ENCODE peak calls at places on chromosomes 16 and 17, in ten cellular contexts. U is lung microvascular endothelial cell; A is stimulated activated CD8-positive, alpha-beta memory T cell treated with anti-CD3 and anti-CD28 coated beads, Interleukin-12 subunit alpha, Interleukin-12 subunit beta, amount 100 ng/mL, for 1 hour; B is AG08395; W is memory B cell; E is mammary epithelial cell; J is esophagus muscularis mucosa; O is H9; Z is AG10803; X is activated CD8-positive, alpha-beta T cell treated with anti-CD3 and anti-CD28 coated beads for 36 hours. K is an unnamed sample.

GRCh38 chr16:87075319-87075860 is 241.8 kb downstream of the C16orf95 start:
- DNase-seq in Z (no peak), U (no peak), A (no peak), J (no peak), O (no peak), X (no peak), E (no peak), W (no peak), B (no peak), K (no peak)

GRCh38 chr16:11118479-11118878 is 137.5 kb downstream of the SOCS1 start:
- DNase-seq in X (no peak), J (no peak), O (no peak), W (no peak), A (no peak), Z (peak), U (no peak), B (no peak), E (no peak), K (no peak)

GRCh38 chr16:72990003-72990521 is 57.9 kb downstream of the ZFHX3 start:
- DNase-seq in B (peak), W (no peak), X (no peak), E (peak), Z (peak), O (no peak), J (peak), A (no peak), U (peak), K (no peak)

GRCh38 chr16:255183-255582 is 20.6 kb downstream of the RGS11 start:
- DNase-seq in B (no peak), O (no peak), A (no peak), E (no peak), J (no peak), U (no peak), X (no peak), W (no peak), Z (no peak), K (no peak)

GRCh38 chr17:75252039-75252816 is 9.2 kb downstream of the GGA3 start:
- DNase-seq in J (no peak), W (no peak), B (no peak), Z (no peak), X (no peak), E (no peak), O (no peak), A (no peak), U (no peak), K (no peak)

GRCh38 chr17:45046536-45047125 is 4.8 kb downstream of the DCAKD start:
- DNase-seq in W (no peak), U (no peak), E (peak), O (no peak), B (no peak), J (no peak), X (peak), A (no peak), Z (no peak), K (no peak)

GRCh38 chr17:4599505-4600281 is 15.4 kb downstream of the SMTNL2 start:
- DNase-seq in A (no peak), U (no peak), Z (no peak), W (no peak), X (no peak), B (no peak), O (peak), J (no peak), E (no peak), K (no peak)

GRCh38 chr17:7383742-7384488 is 3.0 kb downstream of the TNK1 start:
- DNase-seq in J (peak), E (no peak), B (peak), W (peak), Z (no peak), A (peak), U (no peak), O (peak), X (peak), K (no peak)

GRCh38 chr17:75875182-75875939 is 3.0 kb downstream of the TRIM47 start:
- DNase-seq in J (no peak), A (no peak), W (no peak), B (no peak), X (no peak), Z (no peak), O (no peak), U (no peak), E (no peak), K (no peak)

GRCh38 chr17:68441064-68441770 is 16.1 kb downstream of the WIPI1 start:
- DNase-seq in J (no peak), U (peak), B (no peak), W (no peak), X (no peak), O (no peak), E (no peak), Z (no peak), A (no peak), K (no peak)

GRCh38 chr17:75404223-75404738 is 1.2 kb downstream of the GRB2 start:
- DNase-seq in J (no peak), X (peak), A (peak), U (peak), B (peak), Z (peak), E (peak), O (peak), W (peak), K (no peak)

GRCh38 chr16:17836868-17837602 is 366.3 kb upstream of the XYLT1 start:
- DNase-seq in B (peak), X (no peak), E (peak), A (no peak), O (peak), U (no peak), J (no peak), Z (peak), W (no peak), K (no peak)

GRCh38 chr17:55275894-55276804 is 11.4 kb downstream of the HLF start:
- DNase-seq in B (peak), X (no peak), W (no peak), J (no peak), Z (no peak), E (peak), A (no peak), O (no peak), U (no peak), K (no peak)

GRCh38 chr17:73772107-73772705 is 128.0 kb upstream of the SDK2 start:
- DNase-seq in A (no peak), X (no peak), E (no peak), Z (no peak), O (no peak), J (no peak), U (no peak), W (no peak), B (no peak), K (no peak)

GRCh38 chr16:88809068-88809675 is 2.6 kb downstream of the APRT start:
- DNase-seq in W (no peak), A (no peak), Z (no peak), E (no peak), B (no peak), J (no peak), O (no peak), U (no peak), X (no peak), K (no peak)

GRCh38 chr16:31484491-31485171 is 1.7 kb downstream of the SLC5A2 start:
- DNase-seq in E (peak), U (no peak), Z (no peak), A (no peak), J (no peak), O (peak), W (no peak), X (no peak), B (no peak), K (no peak)

GRCh38 chr16:67029249-67030096 is 524 bp downstream of the CBFB start:
- DNase-seq in A (peak), X (peak), O (no peak), J (no peak), Z (peak), W (peak), B (peak), U (peak), E (peak), K (no peak)

GRCh38 chr16:80300876-80301275 is 239.9 kb upstream of the DYNLRB2 start:
- DNase-seq in Z (peak), B (peak), A (no peak), X (no peak), E (peak), U (no peak), J (no peak), W (no peak), O (no peak), K (no peak)

GRCh38 chr17:6799738-6800137 is 23.7 kb downstream of the FBXO39 start:
- DNase-seq in A (no peak), O (no peak), B (no peak), U (no peak), W (no peak), X (no peak), E (no peak), J (no peak), Z (no peak), K (no peak)

GRCh38 chr17:43906951-43907424 is 348 bp downstream of the MPP2 start:
- DNase-seq in J (no peak), E (no peak), A (no peak), U (no peak), O (peak), B (no peak), Z (no peak), X (no peak), W (no peak), K (no peak)

GRCh38 chr16:87198328-87198731 is 118.9 kb downstream of the C16orf95 start:
- DNase-seq in Z (no peak), O (peak), E (no peak), J (no peak), A (no peak), X (no peak), W (no peak), B (no peak), U (no peak), K (no peak)

GRCh38 chr17:47295037-47295873 is 28.5 kb upstream of the EFCAB13 start:
- DNase-seq in B (no peak), Z (no peak), U (no peak), W (no peak), X (no peak), E (no peak), J (no peak), O (no peak), A (no peak), K (no peak)

GRCh38 chr17:8490256-8491023 is 54.8 kb downstream of the NDEL1 start:
- DNase-seq in U (no peak), J (no peak), Z (no peak), E (no peak), O (no peak), B (no peak), W (no peak), X (no peak), A (no peak), K (no peak)

GRCh38 chr16:67529639-67530012 is 997 bp downstream of the RIPOR1 start:
- DNase-seq in J (no peak), Z (no peak), A (no peak), B (no peak), U (peak), E (peak), W (no peak), O (no peak), X (no peak), K (no peak)

GRCh38 chr17:27996157-27997043 is 46.1 kb upstream of the NLK start:
- DNase-seq in X (no peak), O (no peak), U (no peak), B (no peak), Z (no peak), W (no peak), A (no peak), J (no peak), E (no peak), K (no peak)

GRCh38 chr16:83040174-83040573 is 413.4 kb downstream of the CDH13 start:
- DNase-seq in A (no peak), Z (peak), J (no peak), W (no peak), B (no peak), O (no peak), E (peak), X (peak), U (peak), K (no peak)